ENCODE peak calls at places on chromosome 6, in ten cellular contexts. C is stimulated activated CD8-positive, alpha-beta memory T cell treated with anti-CD3 and anti-CD28 coated beads, Interleukin-15, amount 100 ng/mL, for 24 hours; G is amygdala; S is CD4-positive, alpha-beta memory T cell; M is heart right ventricle; J is EH; P is astrocyte; R is H4; V is Caco-2; F is NCI-H446 treated with DMSO at 0.1 percent for 48 hours. U is an unnamed sample.
A peak's percentile ranks its signal among the peaks of the same experiment; 100 is the strongest.

GRCh38 chr6:151992091-151992490 is 184.6 kb downstream of the ESR1 start:
- DNase-seq in C (no peak), G (no peak), S (no peak), M (no peak), J (no peak), P (no peak), R (no peak), V (no peak), F (no peak), U (no peak)

GRCh38 chr6:125986956-125987617 is 747 bp downstream of the TRMT11 start:
- DNase-seq in C (no peak), G (no peak), S (no peak), M (no peak), J (peak; percentile 19), P (peak; percentile 22), R (peak; percentile 10), V (no peak), F (no peak), U (no peak)

GRCh38 chr6:90548001-90548400 is 38.9 kb downstream of the MAP3K7 start:
- DNase-seq in C (no peak), G (no peak), S (no peak), M (no peak), J (peak; percentile 34), P (no peak), R (no peak), V (no peak), F (no peak), U (no peak)

GRCh38 chr6:101761124-101761601 is 367.7 kb downstream of the GRIK2 start:
- DNase-seq in C (no peak), G (no peak), S (no peak), M (no peak), J (peak; percentile 96), P (peak; percentile 66), R (no peak), V (no peak), F (no peak), U (peak; percentile 21)

GRCh38 chr6:167091149-167092107 is 31.5 kb upstream of the CCR6 start:
- DNase-seq in C (no peak), G (no peak), S (peak; percentile 70), M (peak; percentile 30), J (no peak), P (no peak), R (no peak), V (no peak), F (no peak), U (no peak)

GRCh38 chr6:15420959-15421438 is 175.1 kb downstream of the JARID2 start:
- DNase-seq in C (no peak), G (no peak), S (no peak), M (no peak), J (no peak), P (no peak), R (no peak), V (no peak), F (no peak), U (no peak)

GRCh38 chr6:128516514-128516898 is 3.9 kb downstream of the PTPRK start:
- DNase-seq in C (no peak), G (no peak), S (no peak), M (no peak), J (no peak), P (no peak), R (peak; percentile 33), V (no peak), F (peak; percentile 51), U (no peak)

GRCh38 chr6:30935018-30935417 is 3.0 kb upstream of the SFTA2 start:
- DNase-seq in C (no peak), G (no peak), S (no peak), M (no peak), J (no peak), P (no peak), R (no peak), V (no peak), F (no peak), U (no peak)

GRCh38 chr6:99114769-99115406 is 167.1 kb upstream of the FBXL4 start:
- DNase-seq in C (no peak), G (no peak), S (no peak), M (no peak), J (no peak), P (no peak), R (no peak), V (no peak), F (no peak), U (no peak)

GRCh38 chr6:77609106-77609505 is 43.7 kb upstream of the MEI4 start:
- DNase-seq in C (no peak), G (no peak), S (no peak), M (no peak), J (no peak), P (no peak), R (no peak), V (no peak), F (no peak), U (no peak)

GRCh38 chr6:131909408-131910218 is 41.6 kb downstream of the CCN2 start:
- DNase-seq in C (peak; percentile 44), G (no peak), S (peak; percentile 71), M (no peak), J (peak; percentile 78), P (peak; percentile 39), R (peak; percentile 37), V (peak; percentile 80), F (peak; percentile 2), U (peak; percentile 67)

GRCh38 chr6:98836025-98836961 is 1.9 kb downstream of the POU3F2 start:
- DNase-seq in C (no peak), G (peak; percentile 16), S (no peak), M (no peak), J (no peak), P (no peak), R (no peak), V (no peak), F (no peak), U (no peak)

GRCh38 chr6:137165375-137166246 is 7.8 kb downstream of the IL22RA2 start:
- DNase-seq in C (no peak), G (no peak), S (peak; percentile 43), M (peak; percentile 40), J (peak; percentile 18), P (no peak), R (peak; percentile 9), V (no peak), F (no peak), U (no peak)